ENCODE peak calls at places on chromosomes 7 and 10, in nine cellular contexts. Z, P, B, A, F, H, T, V and U are unnamed samples.

GRCh38 chr7:957418-958220 is 3.1 kb upstream of the ADAP1 start:
- DNase-seq in Z (no peak), P (peak; percentile 85), B (no peak), A (no peak), F (no peak), H (no peak), T (no peak), V (peak; percentile 85), U (peak; percentile 62)

GRCh38 chr10:48634198-48634983 is 29.5 kb upstream of the ARHGAP22 start:
- DNase-seq in Z (peak; percentile 82), P (peak; percentile 84), B (peak; percentile 66), A (no peak), F (no peak), H (no peak), T (no peak), V (no peak), U (peak; percentile 80)

GRCh38 chr7:48899932-48900331 is 24.4 kb upstream of the CDC14C start:
- DNase-seq in Z (no peak), P (no peak), B (no peak), A (no peak), F (no peak), H (no peak), T (no peak), V (no peak), U (no peak)

GRCh38 chr7:479115-479947 is 40.3 kb downstream of the PDGFA start:
- DNase-seq in Z (no peak), P (no peak), B (no peak), A (no peak), F (no peak), H (no peak), T (no peak), V (peak; percentile 30), U (peak; percentile 6)

GRCh38 chr7:108245523-108246226 is 115.5 kb upstream of the LAMB4 start:
- DNase-seq in Z (no peak), P (no peak), B (no peak), A (no peak), F (no peak), H (no peak), T (no peak), V (no peak), U (no peak)

GRCh38 chr10:11533328-11533781 is 78.1 kb downstream of the USP6NL start:
- DNase-seq in Z (no peak), P (no peak), B (no peak), A (no peak), F (no peak), H (no peak), T (no peak), V (no peak), U (no peak)

GRCh38 chr7:14425559-14425958 is 436.1 kb upstream of the ETV1 start:
- DNase-seq in Z (no peak), P (no peak), B (no peak), A (no peak), F (no peak), H (no peak), T (no peak), V (no peak), U (no peak)

GRCh38 chr10:103652599-103653281 is 159.2 kb downstream of the NEURL1 start:
- DNase-seq in Z (no peak), P (peak; percentile 68), B (no peak), A (no peak), F (no peak), H (peak; percentile 5), T (no peak), V (no peak), U (no peak)

GRCh38 chr7:131745645-131746248 is 189.3 kb upstream of the PODXL start:
- DNase-seq in Z (no peak), P (peak; percentile 59), B (peak; percentile 25), A (peak; percentile 28), F (peak; percentile 29), H (no peak), T (no peak), V (peak; percentile 62), U (no peak)

GRCh38 chr7:3089493-3089892 is 45.8 kb upstream of the CARD11 start:
- DNase-seq in Z (no peak), P (no peak), B (no peak), A (peak; percentile 4), F (peak; percentile 15), H (no peak), T (no peak), V (peak; percentile 88), U (no peak)

GRCh38 chr10:78777466-78778256 is 291.1 kb upstream of the ZMIZ1 start:
- DNase-seq in Z (no peak), P (peak; percentile 89), B (peak; percentile 73), A (no peak), F (no peak), H (no peak), T (peak; percentile 43), V (no peak), U (peak; percentile 66)

GRCh38 chr10:30039567-30039966 is 19.8 kb downstream of the JCAD start:
- DNase-seq in Z (no peak), P (peak; percentile 65), B (no peak), A (no peak), F (no peak), H (no peak), T (no peak), V (no peak), U (no peak)

GRCh38 chr7:14717711-14718304 is 184.7 kb downstream of the DGKB start:
- DNase-seq in Z (no peak), P (no peak), B (no peak), A (peak; percentile 65), F (peak; percentile 9), H (peak; percentile 51), T (no peak), V (no peak), U (no peak)

GRCh38 chr10:11576092-11576809 is 35.2 kb downstream of the USP6NL start:
- DNase-seq in Z (no peak), P (no peak), B (no peak), A (no peak), F (no peak), H (no peak), T (no peak), V (no peak), U (no peak)

GRCh38 chr7:47441796-47442744 is 139.8 kb downstream of the TNS3 start:
- DNase-seq in Z (no peak), P (no peak), B (no peak), A (peak; percentile 39), F (no peak), H (no peak), T (no peak), V (no peak), U (no peak)

GRCh38 chr10:128125416-128125943 is 743 bp downstream of the MKI67 start:
- DNase-seq in Z (no peak), P (no peak), B (no peak), A (no peak), F (no peak), H (no peak), T (no peak), V (no peak), U (no peak)

GRCh38 chr7:29798422-29798821 is 7.9 kb upstream of the WIPF3 start:
- DNase-seq in Z (no peak), P (no peak), B (no peak), A (no peak), F (no peak), H (no peak), T (no peak), V (no peak), U (no peak)

GRCh38 chr7:8109196-8110022 is 140.8 kb downstream of the GLCCI1 start:
- DNase-seq in Z (no peak), P (no peak), B (no peak), A (peak; percentile 75), F (no peak), H (no peak), T (no peak), V (peak; percentile 42), U (no peak)

GRCh38 chr7:5780801-5781496 is 514 bp downstream of the RNF216 start:
- DNase-seq in Z (no peak), P (peak; percentile 85), B (peak; percentile 32), A (peak; percentile 18), F (no peak), H (peak; percentile 33), T (no peak), V (peak; percentile 56), U (peak; percentile 79)

GRCh38 chr10:58967551-58968418 is 208.7 kb upstream of the PHYHIPL start:
- DNase-seq in Z (no peak), P (peak; percentile 69), B (peak; percentile 8), A (peak; percentile 18), F (no peak), H (peak; percentile 76), T (no peak), V (peak; percentile 56), U (peak; percentile 45)

GRCh38 chr7:108413782-108414492 is 42.3 kb downstream of the NRCAM start:
- DNase-seq in Z (no peak), P (no peak), B (no peak), A (peak; percentile 41), F (peak; percentile 59), H (no peak), T (no peak), V (peak; percentile 8), U (no peak)

GRCh38 chr10:36494386-36494785 is 631.0 kb upstream of the ANKRD30A start:
- DNase-seq in Z (no peak), P (no peak), B (no peak), A (peak; percentile 20), F (peak; percentile 83), H (no peak), T (no peak), V (no peak), U (no peak)

GRCh38 chr10:128873408-128873807 is 593.6 kb upstream of the MGMT start:
- DNase-seq in Z (no peak), P (no peak), B (no peak), A (no peak), F (no peak), H (no peak), T (no peak), V (no peak), U (no peak)

GRCh38 chr10:126210051-126210651 is 178.1 kb downstream of the ADAM12 start:
- DNase-seq in Z (no peak), P (no peak), B (no peak), A (no peak), F (no peak), H (no peak), T (no peak), V (no peak), U (no peak)

GRCh38 chr10:1739751-1740150 is 2.4 kb upstream of the ADARB2 start:
- DNase-seq in Z (no peak), P (no peak), B (no peak), A (no peak), F (no peak), H (no peak), T (no peak), V (peak; percentile 45), U (no peak)

GRCh38 chr7:74230446-74231231 is 20.8 kb downstream of the LAT2 start:
- DNase-seq in Z (peak; percentile 54), P (no peak), B (no peak), A (no peak), F (no peak), H (no peak), T (no peak), V (peak; percentile 4), U (no peak)

GRCh38 chr7:1611708-1612241 is 41.9 kb upstream of the PSMG3 start:
- DNase-seq in Z (no peak), P (no peak), B (no peak), A (peak; percentile 42), F (no peak), H (no peak), T (no peak), V (peak; percentile 43), U (no peak)

GRCh38 chr7:100887955-100888481 is 1.5 kb downstream of the UFSP1 start:
- DNase-seq in Z (no peak), P (no peak), B (no peak), A (no peak), F (no peak), H (no peak), T (no peak), V (peak; percentile 60), U (no peak)

GRCh38 chr10:129788211-129788610 is 175.9 kb downstream of the EBF3 start:
- DNase-seq in Z (no peak), P (no peak), B (no peak), A (no peak), F (no peak), H (no peak), T (no peak), V (no peak), U (no peak)

GRCh38 chr7:158361326-158361946 is 226.2 kb downstream of the PTPRN2 start:
- DNase-seq in Z (no peak), P (no peak), B (no peak), A (no peak), F (no peak), H (no peak), T (no peak), V (no peak), U (no peak)

GRCh38 chr7:70417061-70417655 is 714.8 kb upstream of the GALNT17 start:
- DNase-seq in Z (no peak), P (no peak), B (no peak), A (no peak), F (no peak), H (no peak), T (no peak), V (peak; percentile 41), U (no peak)